ENCODE peak calls at places on chromosomes 11 and 22, in eight cellular contexts. One of them, this sample, is unnamed.

GRCh38 chr11:129828301-129828836 is 12.7 kb downstream of the TMEM45B start:
- DNase-seq in AG09309: no peak
- DNase-seq in SK-N-MC: no peak
- DNase-seq in HAP-1: no peak
- DNase-seq in T47D: no peak
- DNase-seq in GM12892: no peak
- DNase-seq in caudate nucleus: no peak
- DNase-seq in AG08396: no peak
- DNase-seq in this sample: no peak

GRCh38 chr22:42688241-42688913 is 32.3 kb downstream of the A4GALT start:
- DNase-seq in AG09309: peak; percentile 89
- DNase-seq in SK-N-MC: peak; percentile 30
- DNase-seq in HAP-1: peak; percentile 81
- DNase-seq in AG08396: peak; percentile 81
- DNase-seq in T47D: peak; percentile 41
- DNase-seq in GM12892: no peak
- DNase-seq in caudate nucleus: peak; percentile 1
- DNase-seq in this sample: peak; percentile 93

GRCh38 chr22:17102297-17102667 is 17.5 kb downstream of the IL17RA start:
- DNase-seq in SK-N-MC: no peak
- DNase-seq in AG09309: no peak
- DNase-seq in HAP-1: no peak
- DNase-seq in caudate nucleus: no peak
- DNase-seq in T47D: no peak
- DNase-seq in GM12892: no peak
- DNase-seq in AG08396: no peak
- DNase-seq in this sample: no peak

GRCh38 chr11:95495722-95496121 is 264.7 kb upstream of the SESN3 start:
- DNase-seq in T47D: no peak
- DNase-seq in SK-N-MC: no peak
- DNase-seq in GM12892: no peak
- DNase-seq in HAP-1: no peak
- DNase-seq in AG08396: no peak
- DNase-seq in AG09309: no peak
- DNase-seq in caudate nucleus: no peak
- DNase-seq in this sample: no peak

GRCh38 chr11:12744831-12745502 is 70.7 kb downstream of the TEAD1 start:
- DNase-seq in caudate nucleus: no peak
- DNase-seq in GM12892: no peak
- DNase-seq in SK-N-MC: no peak
- DNase-seq in AG08396: no peak
- DNase-seq in AG09309: no peak
- DNase-seq in HAP-1: no peak
- DNase-seq in T47D: no peak
- DNase-seq in this sample: no peak

GRCh38 chr11:2301631-2302272 is at the start of the genes C11orf21 and TSPAN32:
- DNase-seq in caudate nucleus: no peak
- DNase-seq in AG09309: no peak
- DNase-seq in SK-N-MC: no peak
- DNase-seq in AG08396: no peak
- DNase-seq in T47D: no peak
- DNase-seq in GM12892: no peak
- DNase-seq in HAP-1: no peak
- DNase-seq in this sample: no peak

GRCh38 chr22:20484948-20485683 is 10.5 kb downstream of the KLHL22 start:
- DNase-seq in T47D: no peak
- DNase-seq in AG08396: no peak
- DNase-seq in caudate nucleus: no peak
- DNase-seq in GM12892: no peak
- DNase-seq in AG09309: no peak
- DNase-seq in HAP-1: no peak
- DNase-seq in SK-N-MC: no peak
- DNase-seq in this sample: no peak

GRCh38 chr22:30763815-30764686 is 69.4 kb downstream of the OSBP2 start:
- DNase-seq in T47D: peak; percentile 23
- DNase-seq in SK-N-MC: peak; percentile 50
- DNase-seq in HAP-1: peak; percentile 65
- DNase-seq in AG08396: peak; percentile 64
- DNase-seq in GM12892: no peak
- DNase-seq in AG09309: peak; percentile 55
- DNase-seq in caudate nucleus: peak; percentile 11
- DNase-seq in this sample: peak; percentile 51

GRCh38 chr11:85029964-85030363 is 597.2 kb downstream of the DLG2 start:
- DNase-seq in caudate nucleus: no peak
- DNase-seq in GM12892: no peak
- DNase-seq in AG09309: no peak
- DNase-seq in HAP-1: no peak
- DNase-seq in AG08396: peak; percentile 5
- DNase-seq in T47D: no peak
- DNase-seq in SK-N-MC: no peak
- DNase-seq in this sample: no peak

GRCh38 chr22:40791241-40791640 is 27.9 kb downstream of the SLC25A17 start:
- DNase-seq in AG09309: no peak
- DNase-seq in AG08396: no peak
- DNase-seq in GM12892: no peak
- DNase-seq in caudate nucleus: no peak
- DNase-seq in HAP-1: peak; percentile 85
- DNase-seq in SK-N-MC: peak; percentile 96
- DNase-seq in T47D: no peak
- DNase-seq in this sample: no peak